ENCODE peak calls at places on chromosomes 11 and 22, in four cellular contexts. E is IMR-90; S is CD8-positive, alpha-beta T cell; W is CD4-positive, alpha-beta memory T cell. O is an unnamed sample. For H3K4me1, the result is how much of the 10 kb centered on the place peaks cover.

GRCh38 chr22:24216541-24217209 is 28.2 kb downstream of the GGT5 start:
- DNase-seq in W (no peak), S (no peak), E (no peak), O (no peak)

GRCh38 chr11:133951484-133952198 is 5.1 kb downstream of the IGSF9B start:
- DNase-seq in E (peak), W (no peak), S (no peak), O (no peak)

GRCh38 chr11:129190087-129190486 is 2.0 kb downstream of the ARHGAP32 start:
- DNase-seq in S (no peak), W (no peak), E (no peak), O (no peak)

GRCh38 chr11:13287026-13287425 is 9.4 kb downstream of the BMAL1 start:
- DNase-seq in S (no peak), E (no peak), W (peak), O (no peak)

GRCh38 chr11:33723238-33723881 is 12.9 kb downstream of the CD59 start:
- DNase-seq in S (no peak), E (peak), W (no peak), O (no peak)

GRCh38 chr11:74749127-74749964 is 697 bp downstream of the RNF169 start:
- DNase-seq in S (peak), W (peak), E (peak), O (peak)

GRCh38 chr11:82854242-82854641 is 46.0 kb downstream of the PRCP start:
- DNase-seq in W (no peak), E (peak), S (no peak), O (no peak)

GRCh38 chr11:64048042-64048854 is 12.5 kb downstream of the FLRT1 start:
- DNase-seq in W (no peak), E (no peak), S (no peak), O (no peak)

GRCh38 chr11:76787911-76788596 is 4.9 kb downstream of the TSKU start:
- DNase-seq in S (no peak), W (no peak), E (peak), O (no peak)

GRCh38 chr11:112025682-112026081 is 474 bp downstream of the DLAT start:
- DNase-seq in S (no peak), W (no peak), E (peak), O (no peak)

GRCh38 chr11:125871391-125872137 is 15.9 kb upstream of the HYLS1 start:
- DNase-seq in W (no peak), S (no peak), E (peak), O (peak)

GRCh38 chr22:41746563-41747400 is 47.5 kb downstream of the MEI1 start:
- DNase-seq in W (peak), S (peak), E (peak), O (peak)

GRCh38 chr11:72924568-72925190 is 110.5 kb downstream of the ATG16L2 start:
- DNase-seq in E (peak), S (no peak), W (no peak), O (no peak)

GRCh38 chr11:47980093-47980906 is at the start of gene PTPRJ:
- DNase-seq in S (peak), W (peak), E (peak), O (peak)

GRCh38 chr22:37244114-37244921 is at the start of gene RAC2:
- DNase-seq in W (peak), E (peak), S (peak), O (peak)

GRCh38 chr22:25419247-25420113 is 145.0 kb upstream of the GRK3 start:
- DNase-seq in E (peak), S (no peak), W (no peak), O (no peak)

GRCh38 chr11:126307706-126308105 is 3.8 kb downstream of the DCPS start:
- DNase-seq in W (no peak), S (no peak), E (peak), O (no peak)

GRCh38 chr11:134655189-134655937 is 243.3 kb upstream of the B3GAT1 start:
- DNase-seq in W (no peak), S (no peak), E (no peak), O (no peak)

GRCh38 chr11:33829430-33830141 is 55.3 kb upstream of the FBXO3 start:
- DNase-seq in W (peak), E (peak), S (peak), O (peak)

GRCh38 chr11:606245-606644 is 9.5 kb downstream of the IRF7 start:
- DNase-seq in S (no peak), E (no peak), W (no peak), O (no peak)

GRCh38 chr11:78460468-78460867 is 42.8 kb upstream of the GAB2 start:
- DNase-seq in E (peak), W (no peak), S (no peak), O (no peak)

GRCh38 chr11:78470861-78471442 is 53.3 kb upstream of the GAB2 start:
- DNase-seq in E (no peak), W (no peak), S (no peak), O (no peak)

GRCh38 chr11:78467370-78467769 is 49.8 kb upstream of the GAB2 start:
- DNase-seq in E (no peak), S (no peak), W (no peak), O (no peak)

GRCh38 chr11:78469905-78470304 is 52.3 kb upstream of the GAB2 start:
- DNase-seq in S (no peak), W (no peak), E (no peak), O (no peak)

GRCh38 chr11:78465169-78465942 is 47.7 kb upstream of the GAB2 start:
- DNase-seq in W (peak), S (peak), E (no peak), O (no peak)
- H3K4me3 ChIP-seq in W (peak), S (no peak), E (no peak), O (peak)

GRCh38 chr11:35144811-35145210 is 5.8 kb downstream of the CD44 start:
- DNase-seq in E (peak), S (no peak), W (peak), O (no peak)
- H3K4me1 ChIP-seq in E (under half), S (half or more), W (half or more), O (half or more)

GRCh38 chr11:3220521-3221407 is 2.2 kb upstream of the MRGPRG start:
- DNase-seq in W (no peak), S (no peak), E (no peak), O (no peak)

GRCh38 chr11:3217751-3218482 is 696 bp downstream of the MRGPRG start:
- DNase-seq in W (no peak), S (no peak), E (no peak), O (no peak)

GRCh38 chr11:3218483-3219280 is at the start of gene MRGPRG:
- DNase-seq in E (no peak), S (no peak), W (no peak), O (no peak)

GRCh38 chr11:3220101-3220500 is 1.5 kb upstream of the MRGPRG start:
- DNase-seq in W (no peak), S (no peak), E (no peak), O (no peak)

DNA sequence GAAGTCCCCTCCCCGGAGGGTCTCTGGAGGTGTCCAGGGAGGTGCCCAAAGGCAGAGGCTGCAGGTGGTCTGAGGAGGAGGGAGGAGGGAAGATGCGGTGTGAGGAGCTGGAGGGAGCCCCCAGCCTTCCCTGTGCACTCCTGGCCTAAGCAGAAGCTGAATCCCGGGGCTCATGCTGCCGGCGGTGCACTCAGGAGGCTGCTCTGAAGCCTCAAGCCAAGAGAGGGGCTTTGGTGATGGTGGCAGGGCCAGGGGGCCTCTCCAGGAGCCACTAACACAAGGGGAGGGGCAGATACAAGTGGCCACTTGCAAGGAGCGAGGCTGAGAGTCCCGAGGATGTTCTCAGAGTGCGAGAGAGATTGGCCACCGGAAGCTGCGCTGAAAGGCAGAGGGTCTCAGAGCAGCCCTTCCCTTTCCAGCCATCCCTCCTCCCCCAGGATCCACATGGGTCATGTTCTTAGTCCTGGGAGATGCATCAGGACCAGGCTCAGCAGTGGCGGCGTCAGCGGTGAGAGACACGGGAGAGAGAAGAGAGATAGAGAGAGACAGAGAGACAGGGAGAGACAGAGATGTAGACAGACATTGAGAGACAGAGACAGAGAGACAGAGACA is 774 bp upstream of the MRGPRG start:
- DNase-seq in E (no peak), S (no peak), W (no peak), O (no peak)
- H3K27ac ChIP-seq in E (no peak), S (no peak), W (no peak), O (no peak)

GRCh38 chr11:122977455-122978302 is 4.0 kb downstream of the BSX start:
- DNase-seq in E (no peak), W (no peak), S (no peak), O (no peak)
- H3K4me3 ChIP-seq in E (no peak), W (no peak), S (peak), O (no peak)